ENCODE peak calls at places on chromosomes 13 and 19, in eight cellular contexts. One of them, this sample, is unnamed.

GRCh38 chr13:90414691-90415596 is 932.5 kb upstream of the MIR17HG start:
- DNase-seq in SK-N-SH: no peak
- DNase-seq in H1: no peak
- DNase-seq in IMR-90: peak
- DNase-seq in K562: no peak
- DNase-seq in HepG2: no peak
- DNase-seq in GM12878: no peak
- DNase-seq in A549: peak
- DNase-seq in this sample: no peak

GRCh38 chr13:96000069-96000468 is 53.1 kb downstream of the UGGT2 start:
- DNase-seq in IMR-90: no peak
- DNase-seq in A549: no peak
- DNase-seq in HepG2: no peak
- DNase-seq in GM12878: no peak
- DNase-seq in SK-N-SH: no peak
- DNase-seq in H1: no peak
- DNase-seq in K562: no peak
- DNase-seq in this sample: no peak

GRCh38 chr13:46202956-46203355 is 8.8 kb upstream of the LRRC63 start:
- DNase-seq in K562: no peak
- DNase-seq in GM12878: no peak
- DNase-seq in IMR-90: no peak
- DNase-seq in A549: no peak
- DNase-seq in HepG2: no peak
- DNase-seq in H1: no peak
- DNase-seq in SK-N-SH: no peak
- DNase-seq in this sample: no peak

GRCh38 chr19:13398182-13398581 is 108.1 kb downstream of the CACNA1A start:
- DNase-seq in K562: no peak
- DNase-seq in GM12878: no peak
- DNase-seq in A549: no peak
- DNase-seq in IMR-90: no peak
- DNase-seq in H1: no peak
- DNase-seq in HepG2: no peak
- DNase-seq in SK-N-SH: no peak
- DNase-seq in this sample: no peak

GRCh38 chr19:41734585-41734984 is 20.7 kb upstream of the CEACAM6 start:
- DNase-seq in IMR-90: no peak
- DNase-seq in K562: no peak
- DNase-seq in HepG2: no peak
- DNase-seq in GM12878: no peak
- DNase-seq in A549: no peak
- DNase-seq in SK-N-SH: no peak
- DNase-seq in H1: no peak
- DNase-seq in this sample: no peak

GRCh38 chr19:12913011-12913561 is 6.0 kb downstream of the SYCE2 start:
- DNase-seq in IMR-90: peak
- DNase-seq in H1: no peak
- DNase-seq in SK-N-SH: peak
- DNase-seq in GM12878: no peak
- DNase-seq in HepG2: peak
- DNase-seq in K562: peak
- DNase-seq in A549: no peak
- DNase-seq in this sample: peak

GRCh38 chr13:83265279-83265678 is 617.0 kb downstream of the SLITRK1 start:
- DNase-seq in A549: no peak
- DNase-seq in H1: no peak
- DNase-seq in GM12878: no peak
- DNase-seq in SK-N-SH: no peak
- DNase-seq in IMR-90: no peak
- DNase-seq in K562: no peak
- DNase-seq in HepG2: no peak
- DNase-seq in this sample: no peak

GRCh38 chr19:343941-344624 is 513 bp downstream of the MIER2 start:
- DNase-seq in GM12878: no peak
- DNase-seq in SK-N-SH: peak
- DNase-seq in K562: peak
- DNase-seq in A549: no peak
- DNase-seq in HepG2: no peak
- DNase-seq in IMR-90: no peak
- DNase-seq in H1: no peak
- DNase-seq in this sample: peak

GRCh38 chr13:43472344-43472743 is 314.4 kb downstream of the ENOX1 start:
- DNase-seq in A549: no peak
- DNase-seq in GM12878: no peak
- DNase-seq in IMR-90: no peak
- DNase-seq in SK-N-SH: no peak
- DNase-seq in K562: no peak
- DNase-seq in H1: no peak
- DNase-seq in HepG2: no peak
- DNase-seq in this sample: no peak

GRCh38 chr13:99798756-99799155 is 172.8 kb downstream of the ZIC5 start:
- DNase-seq in A549: no peak
- DNase-seq in HepG2: no peak
- DNase-seq in SK-N-SH: no peak
- DNase-seq in GM12878: no peak
- DNase-seq in H1: no peak
- DNase-seq in K562: no peak
- DNase-seq in IMR-90: no peak
- DNase-seq in this sample: no peak

DNA sequence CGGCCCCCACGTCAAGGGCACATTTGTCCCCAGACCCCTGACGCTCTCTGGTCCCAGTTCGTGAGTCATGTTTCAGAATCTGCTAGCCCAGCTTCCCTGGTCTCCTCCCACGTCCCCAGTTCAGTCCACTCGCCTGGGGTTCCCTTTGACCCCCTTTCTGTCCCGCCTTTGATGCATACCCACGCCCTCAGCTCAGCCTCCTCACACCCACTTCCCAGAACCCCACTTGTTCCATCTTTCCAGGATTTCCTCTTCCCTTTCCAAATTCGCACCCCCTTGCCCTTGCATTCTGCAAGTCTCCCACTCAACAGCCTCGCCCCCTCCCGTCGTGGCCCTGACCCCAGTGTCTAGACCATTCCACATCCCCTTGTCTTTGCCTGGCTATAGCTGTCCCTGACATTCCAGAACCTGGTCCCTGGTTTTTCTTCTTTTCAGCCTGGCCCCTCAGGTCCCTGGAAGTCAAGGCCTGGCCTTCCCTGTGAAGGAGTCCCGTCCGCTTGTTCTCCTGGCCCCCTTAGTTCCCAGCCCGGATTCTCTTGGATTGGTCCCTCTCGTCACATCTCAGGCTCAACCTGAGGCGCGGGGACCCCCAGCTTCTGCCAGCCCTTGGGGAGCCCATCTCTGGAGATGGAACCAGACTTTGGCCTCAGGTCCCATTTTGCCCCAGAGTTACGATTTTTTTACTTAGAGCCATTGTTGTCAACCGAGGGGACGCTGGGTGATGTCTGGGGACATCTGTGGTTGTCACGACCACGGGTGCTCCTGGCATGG is 1.3 kb downstream of the NCLN start:
- DNase-seq in IMR-90: no peak
- DNase-seq in K562: peak
- DNase-seq in A549: no peak
- DNase-seq in H1: no peak
- DNase-seq in SK-N-SH: no peak
- DNase-seq in HepG2: no peak
- DNase-seq in GM12878: no peak
- DNase-seq in this sample: no peak
- TF ChIP-seq USF2 in IMR-90: no peak
- TF ChIP-seq USF2 in K562: no peak
- TF ChIP-seq USF2 in A549: no peak
- TF ChIP-seq USF2 in H1: no peak
- TF ChIP-seq USF2 in SK-N-SH: no peak
- TF ChIP-seq USF2 in HepG2: no peak
- TF ChIP-seq USF2 in GM12878: no peak
- TF ChIP-seq USF2 in this sample: no peak

GRCh38 chr13:70310720-70311119 is 202.5 kb upstream of the KLHL1 start:
- DNase-seq in SK-N-SH: peak
- DNase-seq in GM12878: no peak
- DNase-seq in K562: no peak
- DNase-seq in HepG2: peak
- DNase-seq in H1: no peak
- DNase-seq in IMR-90: no peak
- DNase-seq in A549: peak
- DNase-seq in this sample: peak
- TF ChIP-seq USF2 in SK-N-SH: no peak
- TF ChIP-seq USF2 in GM12878: no peak
- TF ChIP-seq USF2 in K562: no peak
- TF ChIP-seq USF2 in HepG2: no peak
- TF ChIP-seq USF2 in H1: no peak
- TF ChIP-seq USF2 in IMR-90: no peak
- TF ChIP-seq USF2 in A549: no peak
- TF ChIP-seq USF2 in this sample: no peak

GRCh38 chr19:50780753-50781480 is 9.3 kb upstream of the ACP4 start:
- DNase-seq in H1: no peak
- DNase-seq in A549: no peak
- DNase-seq in K562: no peak
- DNase-seq in SK-N-SH: no peak
- DNase-seq in GM12878: no peak
- DNase-seq in IMR-90: no peak
- DNase-seq in HepG2: no peak
- DNase-seq in this sample: no peak
- TF ChIP-seq USF2 in H1: no peak
- TF ChIP-seq USF2 in A549: no peak
- TF ChIP-seq USF2 in K562: no peak
- TF ChIP-seq USF2 in SK-N-SH: no peak
- TF ChIP-seq USF2 in GM12878: no peak
- TF ChIP-seq USF2 in IMR-90: no peak
- TF ChIP-seq USF2 in HepG2: no peak
- TF ChIP-seq USF2 in this sample: no peak

DNA sequence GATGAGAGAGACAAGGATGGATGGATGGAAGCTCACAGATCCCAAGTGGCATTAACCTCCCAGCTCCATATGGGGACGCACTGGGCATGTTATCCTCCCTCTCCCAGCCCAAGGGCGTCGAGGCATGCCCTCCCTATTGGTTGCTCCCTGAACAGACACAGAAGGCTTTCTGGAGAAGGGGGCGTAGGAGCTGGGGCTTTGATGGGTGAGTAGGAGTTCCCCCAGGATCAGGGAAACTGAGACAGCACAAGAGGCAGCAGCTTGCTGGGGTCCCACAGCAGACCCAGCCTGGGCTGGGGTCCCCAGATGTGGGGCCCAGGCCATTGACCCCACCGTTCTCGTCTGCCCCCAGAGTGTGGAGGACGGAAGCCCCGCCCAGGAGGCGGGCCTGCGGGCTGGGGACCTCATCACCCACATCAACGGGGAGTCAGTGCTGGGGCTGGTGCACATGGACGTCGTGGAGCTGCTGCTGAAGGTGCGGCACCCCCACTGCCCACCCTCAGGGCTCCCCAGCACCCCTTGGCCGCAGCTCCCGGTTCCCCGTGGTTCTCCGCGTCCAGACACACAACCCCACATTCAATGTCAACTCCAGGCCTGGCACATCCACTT is 7.5 kb upstream of the PIK3R2 start:
- DNase-seq in H1: no peak
- DNase-seq in HepG2: no peak
- DNase-seq in GM12878: no peak
- DNase-seq in IMR-90: no peak
- DNase-seq in A549: no peak
- DNase-seq in K562: no peak
- DNase-seq in SK-N-SH: no peak
- DNase-seq in this sample: no peak
- TF ChIP-seq USF2 in H1: no peak
- TF ChIP-seq USF2 in HepG2: no peak
- TF ChIP-seq USF2 in GM12878: no peak
- TF ChIP-seq USF2 in IMR-90: no peak
- TF ChIP-seq USF2 in A549: no peak
- TF ChIP-seq USF2 in K562: no peak
- TF ChIP-seq USF2 in SK-N-SH: no peak
- TF ChIP-seq USF2 in this sample: no peak

DNA sequence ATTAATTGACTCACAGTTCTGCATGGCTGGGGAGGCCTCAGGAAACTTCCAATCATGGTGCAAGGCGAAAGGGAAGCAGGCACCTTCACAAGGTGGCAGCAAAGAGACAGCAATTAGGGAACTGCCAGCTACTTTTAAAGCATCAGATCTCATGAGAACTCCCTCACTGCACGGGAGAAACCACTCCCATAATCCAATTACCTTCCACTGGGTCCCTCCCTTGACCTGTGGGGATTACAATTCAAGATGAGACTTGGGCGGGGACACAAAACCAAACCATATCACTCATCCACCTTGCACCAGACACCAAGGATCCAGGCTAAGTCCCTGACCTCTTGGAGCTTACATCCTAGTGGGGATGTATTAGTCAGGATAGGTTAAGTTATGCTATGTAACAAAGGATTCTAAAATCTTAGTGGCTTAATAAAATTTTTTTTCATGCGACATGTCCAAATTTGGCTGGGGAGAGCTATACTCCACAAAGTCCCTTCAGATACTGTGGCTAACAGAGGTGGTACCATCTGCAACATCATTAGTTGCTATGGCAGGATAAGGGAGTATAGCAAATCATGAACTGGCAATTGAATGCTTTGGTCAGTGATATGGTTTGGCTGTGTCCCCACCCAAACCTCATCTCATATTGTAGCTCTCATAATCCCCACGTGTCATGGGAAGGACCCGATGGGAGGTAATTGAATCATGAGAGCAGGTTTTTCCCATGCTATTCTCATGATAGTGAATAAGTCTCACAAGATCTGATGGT is 8.3 kb upstream of the FAM187B start:
- DNase-seq in H1: no peak
- DNase-seq in A549: no peak
- DNase-seq in HepG2: no peak
- DNase-seq in K562: no peak
- DNase-seq in SK-N-SH: no peak
- DNase-seq in IMR-90: no peak
- DNase-seq in GM12878: no peak
- DNase-seq in this sample: no peak
- TF ChIP-seq USF2 in H1: no peak
- TF ChIP-seq USF2 in A549: no peak
- TF ChIP-seq USF2 in HepG2: no peak
- TF ChIP-seq USF2 in K562: no peak
- TF ChIP-seq USF2 in SK-N-SH: no peak
- TF ChIP-seq USF2 in IMR-90: no peak
- TF ChIP-seq USF2 in GM12878: no peak
- TF ChIP-seq USF2 in this sample: no peak

GRCh38 chr13:52707375-52707774 is 32.2 kb downstream of the CNMD start:
- DNase-seq in H1: no peak
- DNase-seq in K562: no peak
- DNase-seq in IMR-90: no peak
- DNase-seq in GM12878: no peak
- DNase-seq in SK-N-SH: peak
- DNase-seq in HepG2: no peak
- DNase-seq in A549: no peak
- DNase-seq in this sample: no peak
- TF ChIP-seq USF2 in H1: no peak
- TF ChIP-seq USF2 in K562: no peak
- TF ChIP-seq USF2 in IMR-90: no peak
- TF ChIP-seq USF2 in GM12878: no peak
- TF ChIP-seq USF2 in SK-N-SH: no peak
- TF ChIP-seq USF2 in HepG2: no peak
- TF ChIP-seq USF2 in A549: no peak
- TF ChIP-seq USF2 in this sample: no peak

GRCh38 chr19:35431147-35431807 is 16.8 kb upstream of the FFAR2 start:
- DNase-seq in K562: no peak
- DNase-seq in IMR-90: no peak
- DNase-seq in H1: no peak
- DNase-seq in A549: no peak
- DNase-seq in SK-N-SH: no peak
- DNase-seq in GM12878: no peak
- DNase-seq in HepG2: no peak
- DNase-seq in this sample: no peak
- TF ChIP-seq USF2 in K562: no peak
- TF ChIP-seq USF2 in IMR-90: no peak
- TF ChIP-seq USF2 in H1: no peak
- TF ChIP-seq USF2 in A549: no peak
- TF ChIP-seq USF2 in SK-N-SH: no peak
- TF ChIP-seq USF2 in GM12878: no peak
- TF ChIP-seq USF2 in HepG2: no peak
- TF ChIP-seq USF2 in this sample: no peak